ENCODE peak calls at places on chromosomes 12 and 14, in five cellular contexts. One of them, this sample, is unnamed.
A peak's percentile ranks its signal among the peaks of the same experiment; 100 is the strongest.

GRCh38 chr12:50505945-50506344 is 1.2 kb downstream of the DIP2B start:
- DNase-seq in HCT116: no peak
- DNase-seq in MM.1S: no peak
- DNase-seq in neural progenitor cell: peak; percentile 16
- DNase-seq in hepatocyte: peak; percentile 17
- DNase-seq in this sample: peak; percentile 46

GRCh38 chr12:32344047-32344446 is 55.3 kb upstream of the FGD4 start:
- DNase-seq in MM.1S: no peak
- DNase-seq in HCT116: no peak
- DNase-seq in neural progenitor cell: no peak
- DNase-seq in hepatocyte: no peak
- DNase-seq in this sample: no peak

GRCh38 chr12:50659690-50660424 is 104.0 kb upstream of the ATF1 start:
- DNase-seq in neural progenitor cell: no peak
- DNase-seq in hepatocyte: no peak
- DNase-seq in MM.1S: no peak
- DNase-seq in HCT116: no peak
- DNase-seq in this sample: no peak

GRCh38 chr12:12977231-12977630 is 22.8 kb downstream of the HEBP1 start:
- DNase-seq in neural progenitor cell: no peak
- DNase-seq in HCT116: no peak
- DNase-seq in MM.1S: no peak
- DNase-seq in hepatocyte: no peak
- DNase-seq in this sample: no peak

GRCh38 chr12:98399532-98399931 is 115.9 kb upstream of the TMPO start:
- DNase-seq in HCT116: peak; percentile 82
- DNase-seq in hepatocyte: peak; percentile 74
- DNase-seq in MM.1S: peak; percentile 40
- DNase-seq in neural progenitor cell: peak; percentile 59
- DNase-seq in this sample: peak; percentile 87

GRCh38 chr12:95173392-95174251 is 43.6 kb downstream of the FGD6 start:
- DNase-seq in MM.1S: no peak
- DNase-seq in hepatocyte: peak; percentile 75
- DNase-seq in neural progenitor cell: no peak
- DNase-seq in HCT116: no peak
- DNase-seq in this sample: peak; percentile 67

GRCh38 chr12:6772729-6773661 is 675 bp downstream of the LAG3 start:
- DNase-seq in neural progenitor cell: peak; percentile 48
- DNase-seq in MM.1S: no peak
- DNase-seq in hepatocyte: no peak
- DNase-seq in HCT116: no peak
- DNase-seq in this sample: no peak

GRCh38 chr12:54337854-54338650 is 13.1 kb downstream of the COPZ1 start:
- DNase-seq in neural progenitor cell: no peak
- DNase-seq in HCT116: no peak
- DNase-seq in MM.1S: no peak
- DNase-seq in hepatocyte: no peak
- DNase-seq in this sample: peak; percentile 63

GRCh38 chr12:13087766-13088165 is 15.7 kb downstream of the GSG1 start:
- DNase-seq in hepatocyte: no peak
- DNase-seq in MM.1S: no peak
- DNase-seq in HCT116: no peak
- DNase-seq in neural progenitor cell: no peak
- DNase-seq in this sample: no peak

GRCh38 chr12:58030566-58031279 is 89.4 kb downstream of the ATP23 start:
- DNase-seq in HCT116: no peak
- DNase-seq in hepatocyte: no peak
- DNase-seq in neural progenitor cell: no peak
- DNase-seq in MM.1S: no peak
- DNase-seq in this sample: peak; percentile 82

GRCh38 chr14:100586520-100587247 is 533 bp downstream of the BEGAIN start:
- DNase-seq in HCT116: peak; percentile 67
- DNase-seq in MM.1S: no peak
- DNase-seq in hepatocyte: peak; percentile 48
- DNase-seq in neural progenitor cell: no peak
- DNase-seq in this sample: peak; percentile 49

GRCh38 chr14:76250345-76250744 is 98.6 kb downstream of the GPATCH2L start:
- DNase-seq in neural progenitor cell: no peak
- DNase-seq in hepatocyte: no peak
- DNase-seq in HCT116: no peak
- DNase-seq in MM.1S: no peak
- DNase-seq in this sample: no peak

GRCh38 chr14:92540472-92541048 is 27.0 kb downstream of the RIN3 start:
- DNase-seq in HCT116: peak; percentile 59
- DNase-seq in neural progenitor cell: no peak
- DNase-seq in hepatocyte: peak; percentile 82
- DNase-seq in MM.1S: no peak
- DNase-seq in this sample: peak; percentile 99

GRCh38 chr14:74952697-74953484 is 2.5 kb downstream of the PGF start:
- DNase-seq in HCT116: no peak
- DNase-seq in neural progenitor cell: no peak
- DNase-seq in hepatocyte: peak; percentile 12
- DNase-seq in MM.1S: no peak
- DNase-seq in this sample: no peak

GRCh38 chr12:6020930-6021329 is 75.9 kb upstream of the ANO2 start:
- DNase-seq in MM.1S: no peak
- DNase-seq in HCT116: no peak
- DNase-seq in hepatocyte: no peak
- DNase-seq in neural progenitor cell: no peak
- DNase-seq in this sample: no peak

GRCh38 chr14:68020999-68021663 is 201.6 kb downstream of the RAD51B start:
- DNase-seq in hepatocyte: no peak
- DNase-seq in HCT116: no peak
- DNase-seq in neural progenitor cell: no peak
- DNase-seq in MM.1S: no peak
- DNase-seq in this sample: no peak

GRCh38 chr12:120677765-120678473 is 9.0 kb upstream of the MLEC start:
- DNase-seq in neural progenitor cell: no peak
- DNase-seq in MM.1S: no peak
- DNase-seq in HCT116: no peak
- DNase-seq in hepatocyte: no peak
- DNase-seq in this sample: peak; percentile 52

GRCh38 chr12:56151672-56152131 is 685 bp upstream of the MYL6B start:
- DNase-seq in HCT116: peak; percentile 44
- DNase-seq in MM.1S: peak; percentile 88
- DNase-seq in hepatocyte: peak; percentile 82
- DNase-seq in neural progenitor cell: peak; percentile 66
- DNase-seq in this sample: peak; percentile 64

GRCh38 chr14:30974628-30975027 is 50.8 kb upstream of the AP4S1 start:
- DNase-seq in MM.1S: no peak
- DNase-seq in HCT116: no peak
- DNase-seq in neural progenitor cell: no peak
- DNase-seq in hepatocyte: peak; percentile 9
- DNase-seq in this sample: peak; percentile 68

GRCh38 chr14:97218713-97219355 is 421.7 kb downstream of the VRK1 start:
- DNase-seq in neural progenitor cell: peak; percentile 79
- DNase-seq in HCT116: no peak
- DNase-seq in hepatocyte: peak; percentile 16
- DNase-seq in MM.1S: no peak
- DNase-seq in this sample: peak; percentile 12

GRCh38 chr14:30681752-30682355 is 59.7 kb downstream of the SCFD1 start:
- DNase-seq in hepatocyte: peak; percentile 12
- DNase-seq in MM.1S: no peak
- DNase-seq in neural progenitor cell: no peak
- DNase-seq in HCT116: peak; percentile 27
- DNase-seq in this sample: peak; percentile 50

GRCh38 chr12:24530689-24531088 is 418.2 kb downstream of the BCAT1 start:
- DNase-seq in HCT116: no peak
- DNase-seq in neural progenitor cell: no peak
- DNase-seq in MM.1S: no peak
- DNase-seq in hepatocyte: no peak
- DNase-seq in this sample: no peak

GRCh38 chr12:44052554-44052953 is 216.7 kb downstream of the TMEM117 start:
- DNase-seq in neural progenitor cell: no peak
- DNase-seq in MM.1S: no peak
- DNase-seq in hepatocyte: no peak
- DNase-seq in HCT116: no peak
- DNase-seq in this sample: no peak

GRCh38 chr14:34081126-34081575 is 130.3 kb upstream of the EGLN3 start:
- DNase-seq in HCT116: no peak
- DNase-seq in MM.1S: no peak
- DNase-seq in hepatocyte: no peak
- DNase-seq in neural progenitor cell: no peak
- DNase-seq in this sample: peak; percentile 49

GRCh38 chr14:22390824-22391461 is 198.1 kb downstream of the DAD1 start:
- DNase-seq in HCT116: no peak
- DNase-seq in MM.1S: no peak
- DNase-seq in neural progenitor cell: no peak
- DNase-seq in hepatocyte: peak; percentile 26
- DNase-seq in this sample: no peak

GRCh38 chr14:95655461-95655860 is 30.8 kb upstream of the TCL1B start:
- DNase-seq in hepatocyte: no peak
- DNase-seq in neural progenitor cell: no peak
- DNase-seq in MM.1S: no peak
- DNase-seq in HCT116: no peak
- DNase-seq in this sample: no peak

GRCh38 chr14:95651028-95651427 is 35.2 kb upstream of the TCL1B start:
- DNase-seq in neural progenitor cell: no peak
- DNase-seq in hepatocyte: no peak
- DNase-seq in HCT116: no peak
- DNase-seq in MM.1S: no peak
- DNase-seq in this sample: no peak

GRCh38 chr14:95652690-95653089 is 33.5 kb upstream of the TCL1B start:
- DNase-seq in HCT116: no peak
- DNase-seq in MM.1S: no peak
- DNase-seq in neural progenitor cell: no peak
- DNase-seq in hepatocyte: no peak
- DNase-seq in this sample: no peak

GRCh38 chr14:95649230-95649629 is 37.0 kb upstream of the TCL1B start:
- DNase-seq in MM.1S: no peak
- DNase-seq in HCT116: no peak
- DNase-seq in neural progenitor cell: no peak
- DNase-seq in hepatocyte: no peak
- DNase-seq in this sample: no peak

GRCh38 chr14:95652171-95652570 is 34.1 kb upstream of the TCL1B start:
- DNase-seq in MM.1S: no peak
- DNase-seq in HCT116: no peak
- DNase-seq in hepatocyte: no peak
- DNase-seq in neural progenitor cell: no peak
- DNase-seq in this sample: no peak
- H4K20me1 ChIP-seq in MM.1S: no peaks in the 10 kb centered on the region
- H4K20me1 ChIP-seq in HCT116: no peaks in the 10 kb centered on the region
- H4K20me1 ChIP-seq in hepatocyte: no peaks in the 10 kb centered on the region
- H4K20me1 ChIP-seq in neural progenitor cell: no peaks in the 10 kb centered on the region
- H4K20me1 ChIP-seq in this sample: no peaks in the 10 kb centered on the region

GRCh38 chr14:98822917-98823316 is 449.1 kb downstream of the BCL11B start:
- DNase-seq in HCT116: no peak
- DNase-seq in hepatocyte: no peak
- DNase-seq in MM.1S: no peak
- DNase-seq in neural progenitor cell: no peak
- DNase-seq in this sample: no peak

GRCh38 chr14:98819867-98820206 is 452.2 kb downstream of the BCL11B start:
- DNase-seq in MM.1S: no peak
- DNase-seq in HCT116: no peak
- DNase-seq in neural progenitor cell: no peak
- DNase-seq in hepatocyte: no peak
- DNase-seq in this sample: no peak

GRCh38 chr14:98816195-98816594 is 455.8 kb downstream of the BCL11B start:
- DNase-seq in MM.1S: no peak
- DNase-seq in HCT116: no peak
- DNase-seq in neural progenitor cell: no peak
- DNase-seq in hepatocyte: no peak
- DNase-seq in this sample: no peak

GRCh38 chr14:98816718-98817117 is 455.3 kb downstream of the BCL11B start:
- DNase-seq in MM.1S: no peak
- DNase-seq in HCT116: no peak
- DNase-seq in hepatocyte: no peak
- DNase-seq in neural progenitor cell: no peak
- DNase-seq in this sample: no peak

GRCh38 chr14:98819132-98819866 is 452.7 kb downstream of the BCL11B start:
- DNase-seq in MM.1S: no peak
- DNase-seq in HCT116: no peak
- DNase-seq in hepatocyte: peak; percentile 17
- DNase-seq in neural progenitor cell: peak; percentile 30
- DNase-seq in this sample: no peak
- TF ChIP-seq EZH2phosphoT487 in MM.1S: no peak
- TF ChIP-seq EZH2phosphoT487 in HCT116: no peak
- TF ChIP-seq EZH2phosphoT487 in hepatocyte: no peak
- TF ChIP-seq EZH2phosphoT487 in neural progenitor cell: no peak
- TF ChIP-seq EZH2phosphoT487 in this sample: no peak

DNA sequence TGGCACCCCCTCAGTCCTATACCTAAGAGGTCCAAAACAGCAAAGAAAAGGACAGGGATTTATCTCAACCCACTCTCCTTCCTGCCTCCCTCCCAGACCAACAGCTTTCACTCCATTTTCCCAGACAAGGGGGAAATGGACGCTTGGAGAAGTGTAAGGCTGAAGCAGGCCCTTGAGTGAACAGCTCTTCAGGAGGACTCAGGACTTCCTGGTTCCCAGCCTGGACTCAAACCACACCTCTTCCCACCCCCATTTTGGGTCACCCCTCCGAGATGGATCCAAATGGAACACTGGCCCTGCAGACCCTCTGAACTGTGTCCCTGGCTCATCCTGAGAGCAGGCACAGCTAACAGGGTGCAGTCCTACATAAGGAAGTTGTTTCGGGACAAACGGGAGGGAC is 2.7 kb downstream of the KMT2D start:
- DNase-seq in HCT116: no peak
- DNase-seq in MM.1S: no peak
- DNase-seq in hepatocyte: no peak
- DNase-seq in neural progenitor cell: peak; percentile 15
- DNase-seq in this sample: peak; percentile 24
- H4K20me1 ChIP-seq in HCT116: no peaks in the 10 kb centered on the region
- H4K20me1 ChIP-seq in MM.1S: peaks cover 23% of the 10 kb centered on the region
- H4K20me1 ChIP-seq in hepatocyte: peaks cover 63% of the 10 kb centered on the region
- H4K20me1 ChIP-seq in neural progenitor cell: peaks cover 63% of the 10 kb centered on the region
- H4K20me1 ChIP-seq in this sample: peaks cover 24% of the 10 kb centered on the region

DNA sequence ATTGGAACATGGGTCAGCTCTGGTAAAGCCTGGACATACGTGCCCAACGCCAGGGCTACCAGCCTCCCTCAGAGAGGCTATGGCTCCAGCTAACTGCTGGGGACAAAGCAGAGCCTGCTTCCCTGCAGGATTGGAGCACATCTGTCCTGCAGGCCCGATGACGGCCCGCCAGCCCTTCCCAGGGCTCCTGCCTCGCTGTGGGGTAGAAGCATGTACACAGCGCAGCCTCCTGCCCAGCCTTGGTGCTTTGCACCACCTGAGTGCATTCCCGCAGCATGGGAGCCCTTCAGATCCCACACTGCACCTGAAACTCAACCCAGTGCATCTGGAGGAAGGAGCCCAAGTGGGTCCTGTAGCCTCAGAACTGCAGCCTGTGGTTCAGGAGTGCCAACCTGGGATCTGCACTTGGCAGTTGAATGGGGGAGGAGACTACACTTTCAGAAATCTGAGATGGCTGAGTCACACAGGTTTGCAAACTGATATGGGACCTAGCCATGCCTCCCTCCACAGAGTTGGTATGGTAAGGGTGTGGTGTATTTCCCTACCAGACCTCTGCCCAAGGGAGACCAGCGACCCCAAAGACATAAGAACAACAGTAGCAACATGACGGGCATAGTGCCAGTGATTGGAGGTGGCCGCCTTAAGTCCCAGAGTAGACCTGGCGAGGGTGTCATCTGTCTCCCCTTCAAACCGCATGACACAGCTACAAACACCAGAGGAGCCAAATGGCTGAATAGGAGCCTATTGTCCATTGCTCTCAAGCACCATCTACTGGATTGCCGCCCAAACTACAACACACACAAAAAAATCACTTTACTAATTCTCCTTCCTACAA is 273.9 kb upstream of the MIS18BP1 start:
- DNase-seq in hepatocyte: peak; percentile 65
- DNase-seq in neural progenitor cell: peak; percentile 81
- DNase-seq in HCT116: peak; percentile 51
- DNase-seq in MM.1S: peak; percentile 10
- DNase-seq in this sample: peak; percentile 53
- TF ChIP-seq EZH2phosphoT487 in hepatocyte: no peak
- TF ChIP-seq EZH2phosphoT487 in neural progenitor cell: no peak
- TF ChIP-seq EZH2phosphoT487 in HCT116: no peak
- TF ChIP-seq EZH2phosphoT487 in MM.1S: no peak
- TF ChIP-seq EZH2phosphoT487 in this sample: no peak

This sample was measured in GM23248.